ENCODE peak calls at places on chromosomes 12 and 14, in six cellular contexts. G, N, S, Y, U and Q are unnamed samples. For H3K4me1 and H3K9me3, the result is how much of the 10 kb centered on the place peaks cover.

GRCh38 chr12:124616394-124617343 is 49.3 kb upstream of the NCOR2 start:
- DNase-seq in G (no peak), N (no peak), S (no peak), Y (no peak), U (no peak), Q (no peak)

GRCh38 chr12:19525236-19525635 is 85.9 kb downstream of the AEBP2 start:
- DNase-seq in G (no peak), N (no peak), S (no peak), Y (no peak), U (no peak), Q (no peak)

GRCh38 chr14:75705014-75705413 is 44.0 kb downstream of the TTLL5 start:
- DNase-seq in G (no peak), N (no peak), S (no peak), Y (no peak), U (no peak), Q (no peak)

GRCh38 chr12:76020731-76021672 is 10.6 kb downstream of the PHLDA1 start:
- DNase-seq in G (peak), N (no peak), S (peak), Y (no peak), U (peak), Q (no peak)

GRCh38 chr12:118060301-118061010 is 523 bp downstream of the WSB2 start:
- DNase-seq in G (peak), N (no peak), S (no peak), Y (no peak), U (no peak), Q (no peak)

GRCh38 chr12:128626808-128627320 is 196.9 kb downstream of the SLC15A4 start:
- DNase-seq in G (no peak), N (no peak), S (no peak), Y (no peak), U (no peak), Q (no peak)

GRCh38 chr12:103986823-103987222 is 21.2 kb downstream of the TDG start:
- DNase-seq in G (no peak), N (no peak), S (no peak), Y (no peak), U (no peak), Q (no peak)

GRCh38 chr14:73162271-73162670 is 26.0 kb downstream of the PSEN1 start:
- DNase-seq in G (peak), N (no peak), S (no peak), Y (no peak), U (no peak), Q (no peak)

GRCh38 chr12:8860165-8860961 is 37.9 kb downstream of the A2ML1 start:
- DNase-seq in G (peak), N (peak), S (no peak), Y (peak), U (peak), Q (no peak)

GRCh38 chr12:2691340-2692111 is 103.2 kb upstream of the FKBP4 start:
- DNase-seq in G (no peak), N (no peak), S (peak), Y (no peak), U (peak), Q (no peak)

GRCh38 chr12:103680591-103681065 is 93.6 kb downstream of the STAB2 start:
- DNase-seq in G (peak), N (peak), S (no peak), Y (no peak), U (no peak), Q (no peak)

GRCh38 chr12:41907036-41907435 is 237.6 kb downstream of the GXYLT1 start:
- DNase-seq in G (no peak), N (no peak), S (no peak), Y (no peak), U (no peak), Q (no peak)

GRCh38 chr14:100761481-100761880 is 34.8 kb downstream of the DLK1 start:
- DNase-seq in G (no peak), N (no peak), S (no peak), Y (no peak), U (peak), Q (peak)

GRCh38 chr12:100493371-100494012 is 19.8 kb downstream of the NR1H4 start:
- DNase-seq in G (no peak), N (no peak), S (no peak), Y (no peak), U (no peak), Q (no peak)

GRCh38 chr12:88093573-88093972 is 48.3 kb downstream of the CEP290 start:
- DNase-seq in G (no peak), N (no peak), S (no peak), Y (no peak), U (no peak), Q (no peak)

GRCh38 chr12:109927622-109928021 is 27.5 kb downstream of the TCHP start:
- DNase-seq in G (peak), N (peak), S (no peak), Y (peak), U (peak), Q (peak)

GRCh38 chr12:82972624-82973023 is 285.9 kb downstream of the TMTC2 start:
- DNase-seq in G (no peak), N (no peak), S (no peak), Y (no peak), U (no peak), Q (no peak)

GRCh38 chr12:64733857-64734256 is 25.3 kb downstream of the GNS start:
- DNase-seq in G (no peak), N (no peak), S (no peak), Y (no peak), U (peak), Q (peak)

GRCh38 chr12:122203301-122203967 is at the start of gene B3GNT4:
- DNase-seq in G (peak), N (peak), S (no peak), Y (no peak), U (peak), Q (no peak)

GRCh38 chr14:90521121-90521929 is 124.5 kb downstream of the CALM1 start:
- DNase-seq in G (no peak), N (no peak), S (no peak), Y (no peak), U (no peak), Q (no peak)

GRCh38 chr14:49982522-49982951 is 89.7 kb downstream of the ARF6 start:
- DNase-seq in G (no peak), N (no peak), S (no peak), Y (no peak), U (no peak), Q (no peak)

GRCh38 chr12:113135178-113136127 is at the start of gene RASAL1:
- DNase-seq in G (peak), N (peak), S (no peak), Y (peak), U (peak), Q (no peak)

DNA sequence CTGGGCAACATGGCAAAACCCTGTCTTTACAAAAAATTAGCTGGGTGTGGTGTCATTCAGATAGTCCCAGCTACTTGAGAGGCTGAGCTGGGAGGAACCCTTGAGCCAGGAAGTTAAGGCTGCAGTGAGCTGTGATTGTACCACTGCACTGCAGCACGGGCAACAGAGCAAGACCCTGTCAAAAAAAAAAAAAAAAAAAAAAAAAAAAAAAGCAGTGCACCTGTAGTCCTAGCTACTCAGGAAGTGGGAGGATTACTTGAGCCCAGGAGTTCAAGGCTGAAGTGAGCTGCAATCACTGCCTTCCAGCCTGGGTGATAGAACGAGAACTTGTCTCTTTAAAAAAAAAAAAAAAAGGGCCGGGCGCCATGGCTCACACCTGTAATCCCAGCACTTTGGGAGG is 5.6 kb downstream of the REM2 start:
- DNase-seq in G (no peak), N (no peak), S (peak), Y (no peak), U (no peak), Q (no peak)
- H3K4me1 ChIP-seq in G (under half), N (under half), S (under half), Y (under half), U (under half), Q (under half)

DNA sequence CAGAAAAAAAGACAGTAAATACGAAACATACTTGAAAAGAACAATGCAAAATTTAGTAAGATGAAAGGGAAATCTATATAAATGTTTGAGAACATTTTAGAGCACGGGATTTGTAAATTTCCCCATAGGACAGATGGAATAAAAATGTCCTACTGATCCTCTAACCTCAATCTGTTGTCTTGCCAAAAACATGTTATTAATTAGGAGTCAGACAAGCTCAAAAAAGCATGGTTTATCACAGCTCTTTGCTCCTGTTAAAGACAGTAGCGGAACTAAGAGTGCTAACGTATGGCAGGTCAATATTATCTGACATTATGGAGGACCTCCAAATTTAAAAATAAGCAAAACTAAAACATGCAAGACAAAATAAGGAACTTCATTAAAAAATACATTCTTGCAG is 12.9 kb downstream of the GMFB start:
- DNase-seq in G (no peak), N (no peak), S (no peak), Y (no peak), U (no peak), Q (no peak)
- H3K9me3 ChIP-seq in G (under half), N (under half), S (under half), Y (under half), U (under half), Q (under half)

DNA sequence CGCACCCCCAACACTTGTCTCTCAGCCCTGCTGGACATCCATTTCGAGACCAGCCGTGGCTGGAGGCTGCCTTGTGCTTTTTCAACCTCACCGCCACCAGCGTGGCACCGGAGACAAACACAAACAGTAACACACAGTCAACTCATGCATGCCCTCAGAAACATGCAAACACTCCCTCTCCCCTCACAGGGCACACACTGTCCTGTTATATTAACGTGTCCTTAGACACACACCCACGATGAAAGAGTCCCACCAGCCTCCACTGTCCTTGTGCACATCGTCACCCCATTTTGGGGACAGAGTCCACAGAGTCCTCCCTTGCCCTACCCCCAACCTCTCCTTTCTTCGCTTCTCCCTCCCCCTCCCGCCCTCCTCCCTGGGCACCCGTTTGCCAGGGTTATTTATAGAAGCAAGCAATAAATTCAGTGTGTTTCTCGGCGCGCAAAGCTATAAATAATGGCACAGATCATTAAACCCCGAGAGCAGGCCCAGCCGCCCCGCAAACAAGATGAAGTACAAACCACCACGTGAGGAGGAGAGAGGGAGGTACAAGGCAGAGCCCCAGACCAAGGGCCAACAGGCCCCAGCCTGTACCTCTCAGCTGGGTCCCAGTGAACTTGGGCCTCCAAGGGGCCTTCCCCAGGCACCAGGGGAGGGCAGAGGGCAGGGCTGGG is 27.8 kb downstream of the SMUG1 start:
- DNase-seq in G (no peak), N (no peak), S (no peak), Y (no peak), U (no peak), Q (no peak)
- TF ChIP-seq SIN3A in G (no peak), N (no peak), S (no peak), Y (no peak), U (no peak), Q (no peak)

DNA sequence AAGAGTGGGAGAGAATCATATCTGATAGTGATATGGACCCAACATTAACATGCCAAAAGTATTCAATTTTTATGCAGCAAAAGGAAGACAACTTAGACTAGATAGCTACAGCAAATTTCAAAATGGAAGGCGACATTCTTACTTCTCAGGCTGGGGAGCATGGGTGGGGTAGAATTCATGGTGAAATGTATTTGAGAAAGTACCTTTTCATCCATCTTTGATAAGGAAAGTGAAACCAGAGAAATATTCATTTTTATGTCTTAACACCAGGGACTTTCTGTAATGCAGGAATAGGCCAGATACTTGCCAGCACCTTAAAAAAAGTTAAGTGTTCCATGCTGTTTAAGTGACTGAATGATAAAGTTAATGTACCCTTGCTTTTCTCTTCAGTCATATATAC is 13.4 kb downstream of the BTG1 start:
- DNase-seq in G (no peak), N (no peak), S (no peak), Y (no peak), U (no peak), Q (no peak)
- H3K4me1 ChIP-seq in G (under half), N (under half), S (under half), Y (under half), U (under half), Q (half or more)

GRCh38 chr14:105844810-105845724 is 318.7 kb downstream of the TMEM121 start:
- DNase-seq in G (no peak), N (no peak), S (no peak), Y (no peak), U (no peak), Q (no peak)

GRCh38 chr14:105848570-105848969 is 322.2 kb downstream of the TMEM121 start:
- DNase-seq in G (no peak), N (no peak), S (no peak), Y (no peak), U (no peak), Q (no peak)

GRCh38 chr14:105846312-105846711 is 319.9 kb downstream of the TMEM121 start:
- DNase-seq in G (no peak), N (no peak), S (no peak), Y (no peak), U (no peak), Q (no peak)

GRCh38 chr14:105845725-105846309 is 319.4 kb downstream of the TMEM121 start:
- DNase-seq in G (no peak), N (no peak), S (no peak), Y (no peak), U (no peak), Q (no peak)

GRCh38 chr14:105847400-105847799 is 321.0 kb downstream of the TMEM121 start:
- DNase-seq in G (no peak), N (no peak), S (no peak), Y (no peak), U (no peak), Q (no peak)
- H3K9me3 ChIP-seq in G (under half), N (under half), S (under half), Y (under half), U (under half), Q (under half)